ENCODE peak calls at places on chromosomes 12 and 14, in eight cellular contexts. One of them, this sample, is unnamed.

GRCh38 chr14:34711169-34711568 is 3.2 kb downstream of the CFL2 start:
- DNase-seq in fibroblast of pulmonary artery: peak
- DNase-seq in thoracic aorta: no peak
- DNase-seq in heart right ventricle: no peak
- DNase-seq in NB4: no peak
- DNase-seq in ovary: no peak
- DNase-seq in fibroblast of lung: peak
- DNase-seq in psoas muscle: no peak
- DNase-seq in this sample: peak

GRCh38 chr12:87266305-87266704 is 762.9 kb downstream of the C12orf50 start:
- DNase-seq in NB4: peak
- DNase-seq in thoracic aorta: no peak
- DNase-seq in fibroblast of lung: no peak
- DNase-seq in ovary: no peak
- DNase-seq in heart right ventricle: no peak
- DNase-seq in psoas muscle: no peak
- DNase-seq in fibroblast of pulmonary artery: no peak
- DNase-seq in this sample: no peak

GRCh38 chr12:107761502-107761904 is 566 bp upstream of the PRDM4 start:
- DNase-seq in fibroblast of pulmonary artery: no peak
- DNase-seq in psoas muscle: no peak
- DNase-seq in heart right ventricle: no peak
- DNase-seq in NB4: peak
- DNase-seq in ovary: no peak
- DNase-seq in fibroblast of lung: no peak
- DNase-seq in thoracic aorta: no peak
- DNase-seq in this sample: no peak

GRCh38 chr14:26702721-26703250 is 105.0 kb upstream of the NOVA1 start:
- DNase-seq in NB4: no peak
- DNase-seq in heart right ventricle: no peak
- DNase-seq in thoracic aorta: no peak
- DNase-seq in fibroblast of lung: peak
- DNase-seq in fibroblast of pulmonary artery: peak
- DNase-seq in ovary: no peak
- DNase-seq in psoas muscle: no peak
- DNase-seq in this sample: no peak

GRCh38 chr14:22428681-22429315 is 160.2 kb downstream of the DAD1 start:
- DNase-seq in NB4: peak
- DNase-seq in heart right ventricle: no peak
- DNase-seq in fibroblast of pulmonary artery: peak
- DNase-seq in fibroblast of lung: peak
- DNase-seq in psoas muscle: no peak
- DNase-seq in ovary: no peak
- DNase-seq in thoracic aorta: no peak
- DNase-seq in this sample: peak

GRCh38 chr14:67764496-67764895 is 51.9 kb downstream of the ZFYVE26 start:
- DNase-seq in fibroblast of pulmonary artery: no peak
- DNase-seq in heart right ventricle: no peak
- DNase-seq in psoas muscle: no peak
- DNase-seq in thoracic aorta: no peak
- DNase-seq in NB4: no peak
- DNase-seq in fibroblast of lung: no peak
- DNase-seq in ovary: no peak
- DNase-seq in this sample: no peak

GRCh38 chr12:1628671-1629337 is at the start of gene WNT5B:
- DNase-seq in thoracic aorta: no peak
- DNase-seq in NB4: no peak
- DNase-seq in fibroblast of lung: no peak
- DNase-seq in ovary: no peak
- DNase-seq in heart right ventricle: no peak
- DNase-seq in fibroblast of pulmonary artery: no peak
- DNase-seq in psoas muscle: no peak
- DNase-seq in this sample: no peak

GRCh38 chr12:1801285-1801975 is 18.9 kb upstream of the LRTM2 start:
- DNase-seq in ovary: no peak
- DNase-seq in NB4: peak
- DNase-seq in fibroblast of pulmonary artery: no peak
- DNase-seq in fibroblast of lung: no peak
- DNase-seq in thoracic aorta: no peak
- DNase-seq in psoas muscle: no peak
- DNase-seq in heart right ventricle: no peak
- DNase-seq in this sample: no peak

GRCh38 chr12:49543914-49544815 is 5.3 kb downstream of the KCNH3 start:
- DNase-seq in psoas muscle: no peak
- DNase-seq in heart right ventricle: no peak
- DNase-seq in fibroblast of lung: no peak
- DNase-seq in thoracic aorta: no peak
- DNase-seq in ovary: no peak
- DNase-seq in NB4: no peak
- DNase-seq in fibroblast of pulmonary artery: no peak
- DNase-seq in this sample: no peak

GRCh38 chr12:68953536-68953935 is 20.6 kb upstream of the CPM start:
- DNase-seq in heart right ventricle: no peak
- DNase-seq in thoracic aorta: no peak
- DNase-seq in fibroblast of pulmonary artery: no peak
- DNase-seq in ovary: no peak
- DNase-seq in psoas muscle: no peak
- DNase-seq in fibroblast of lung: no peak
- DNase-seq in NB4: no peak
- DNase-seq in this sample: no peak

GRCh38 chr14:50542941-50543418 is 10.6 kb upstream of the MAP4K5 start:
- DNase-seq in fibroblast of lung: peak
- DNase-seq in psoas muscle: no peak
- DNase-seq in fibroblast of pulmonary artery: peak
- DNase-seq in NB4: peak
- DNase-seq in ovary: no peak
- DNase-seq in thoracic aorta: no peak
- DNase-seq in heart right ventricle: no peak
- DNase-seq in this sample: peak

GRCh38 chr12:121786441-121786825 is 7.1 kb downstream of the RHOF start:
- DNase-seq in fibroblast of lung: peak
- DNase-seq in thoracic aorta: no peak
- DNase-seq in fibroblast of pulmonary artery: peak
- DNase-seq in psoas muscle: peak
- DNase-seq in heart right ventricle: no peak
- DNase-seq in ovary: no peak
- DNase-seq in NB4: no peak
- DNase-seq in this sample: peak

GRCh38 chr12:116135209-116135930 is 142.1 kb downstream of the MED13L start:
- DNase-seq in psoas muscle: no peak
- DNase-seq in NB4: no peak
- DNase-seq in ovary: no peak
- DNase-seq in fibroblast of lung: peak
- DNase-seq in thoracic aorta: no peak
- DNase-seq in heart right ventricle: no peak
- DNase-seq in fibroblast of pulmonary artery: peak
- DNase-seq in this sample: peak

GRCh38 chr14:21205026-21205677 is 49.3 kb upstream of the OR5AU1 start:
- DNase-seq in NB4: no peak
- DNase-seq in heart right ventricle: no peak
- DNase-seq in fibroblast of pulmonary artery: no peak
- DNase-seq in psoas muscle: no peak
- DNase-seq in fibroblast of lung: no peak
- DNase-seq in thoracic aorta: no peak
- DNase-seq in ovary: no peak
- DNase-seq in this sample: no peak

GRCh38 chr12:50986961-50987737 is 34.8 kb downstream of the HIGD1C start:
- DNase-seq in thoracic aorta: no peak
- DNase-seq in fibroblast of lung: peak
- DNase-seq in psoas muscle: no peak
- DNase-seq in heart right ventricle: no peak
- DNase-seq in ovary: peak
- DNase-seq in fibroblast of pulmonary artery: peak
- DNase-seq in NB4: peak
- DNase-seq in this sample: peak

GRCh38 chr12:92602476-92602875 is 100.3 kb upstream of the PLEKHG7 start:
- DNase-seq in fibroblast of lung: peak
- DNase-seq in psoas muscle: no peak
- DNase-seq in thoracic aorta: no peak
- DNase-seq in NB4: no peak
- DNase-seq in heart right ventricle: no peak
- DNase-seq in fibroblast of pulmonary artery: peak
- DNase-seq in ovary: no peak
- DNase-seq in this sample: peak

GRCh38 chr12:42560977-42561376 is 28.6 kb downstream of the PRICKLE1 start:
- DNase-seq in fibroblast of lung: no peak
- DNase-seq in thoracic aorta: no peak
- DNase-seq in fibroblast of pulmonary artery: no peak
- DNase-seq in psoas muscle: no peak
- DNase-seq in NB4: no peak
- DNase-seq in heart right ventricle: no peak
- DNase-seq in ovary: no peak
- DNase-seq in this sample: no peak

GRCh38 chr12:66813137-66813867 is 134.4 kb upstream of the GRIP1 start:
- DNase-seq in fibroblast of pulmonary artery: no peak
- DNase-seq in thoracic aorta: no peak
- DNase-seq in fibroblast of lung: no peak
- DNase-seq in psoas muscle: no peak
- DNase-seq in heart right ventricle: no peak
- DNase-seq in ovary: no peak
- DNase-seq in NB4: no peak
- DNase-seq in this sample: no peak

GRCh38 chr14:50410016-50410530 is 13.4 kb upstream of the CDKL1 start:
- DNase-seq in fibroblast of pulmonary artery: no peak
- DNase-seq in heart right ventricle: no peak
- DNase-seq in thoracic aorta: no peak
- DNase-seq in fibroblast of lung: no peak
- DNase-seq in NB4: no peak
- DNase-seq in psoas muscle: no peak
- DNase-seq in ovary: no peak
- DNase-seq in this sample: peak

GRCh38 chr12:57397441-57397840 is 33.4 kb downstream of the R3HDM2 start:
- DNase-seq in NB4: no peak
- DNase-seq in fibroblast of lung: no peak
- DNase-seq in ovary: no peak
- DNase-seq in psoas muscle: no peak
- DNase-seq in fibroblast of pulmonary artery: no peak
- DNase-seq in heart right ventricle: no peak
- DNase-seq in thoracic aorta: no peak
- DNase-seq in this sample: no peak

GRCh38 chr14:92994942-92995341 is 72.0 kb downstream of the CHGA start:
- DNase-seq in heart right ventricle: no peak
- DNase-seq in NB4: no peak
- DNase-seq in thoracic aorta: no peak
- DNase-seq in ovary: no peak
- DNase-seq in fibroblast of lung: no peak
- DNase-seq in psoas muscle: no peak
- DNase-seq in fibroblast of pulmonary artery: no peak
- DNase-seq in this sample: no peak

GRCh38 chr12:45726594-45727300 is 2.8 kb upstream of the ARID2 start:
- DNase-seq in heart right ventricle: peak
- DNase-seq in thoracic aorta: no peak
- DNase-seq in fibroblast of lung: peak
- DNase-seq in fibroblast of pulmonary artery: peak
- DNase-seq in psoas muscle: peak
- DNase-seq in ovary: peak
- DNase-seq in NB4: peak
- DNase-seq in this sample: peak

GRCh38 chr12:46493352-46494209 is 121.0 kb upstream of the SLC38A2 start:
- DNase-seq in fibroblast of lung: peak
- DNase-seq in thoracic aorta: no peak
- DNase-seq in fibroblast of pulmonary artery: no peak
- DNase-seq in NB4: no peak
- DNase-seq in psoas muscle: no peak
- DNase-seq in ovary: no peak
- DNase-seq in heart right ventricle: no peak
- DNase-seq in this sample: no peak

GRCh38 chr14:82366803-82367202 is 833.1 kb upstream of the SEL1L start:
- DNase-seq in fibroblast of pulmonary artery: no peak
- DNase-seq in ovary: no peak
- DNase-seq in thoracic aorta: no peak
- DNase-seq in psoas muscle: no peak
- DNase-seq in NB4: peak
- DNase-seq in heart right ventricle: no peak
- DNase-seq in fibroblast of lung: no peak
- DNase-seq in this sample: no peak
- TF ChIP-seq CTCF in fibroblast of pulmonary artery: no peak
- TF ChIP-seq CTCF in ovary: no peak
- TF ChIP-seq CTCF in thoracic aorta: no peak
- TF ChIP-seq CTCF in psoas muscle: no peak
- TF ChIP-seq CTCF in NB4: no peak
- TF ChIP-seq CTCF in heart right ventricle: no peak
- TF ChIP-seq CTCF in fibroblast of lung: no peak
- TF ChIP-seq CTCF in this sample: no peak

GRCh38 chr14:42523656-42524055 is 917.0 kb downstream of the LRFN5 start:
- DNase-seq in psoas muscle: no peak
- DNase-seq in thoracic aorta: no peak
- DNase-seq in NB4: no peak
- DNase-seq in ovary: no peak
- DNase-seq in fibroblast of lung: peak
- DNase-seq in heart right ventricle: no peak
- DNase-seq in fibroblast of pulmonary artery: no peak
- DNase-seq in this sample: no peak
- H3K4me3 ChIP-seq in psoas muscle: no peak
- H3K4me3 ChIP-seq in thoracic aorta: no peak
- H3K4me3 ChIP-seq in NB4: no peak
- H3K4me3 ChIP-seq in ovary: no peak
- H3K4me3 ChIP-seq in fibroblast of lung: no peak
- H3K4me3 ChIP-seq in heart right ventricle: no peak
- H3K4me3 ChIP-seq in fibroblast of pulmonary artery: no peak
- H3K4me3 ChIP-seq in this sample: no peak

DNA sequence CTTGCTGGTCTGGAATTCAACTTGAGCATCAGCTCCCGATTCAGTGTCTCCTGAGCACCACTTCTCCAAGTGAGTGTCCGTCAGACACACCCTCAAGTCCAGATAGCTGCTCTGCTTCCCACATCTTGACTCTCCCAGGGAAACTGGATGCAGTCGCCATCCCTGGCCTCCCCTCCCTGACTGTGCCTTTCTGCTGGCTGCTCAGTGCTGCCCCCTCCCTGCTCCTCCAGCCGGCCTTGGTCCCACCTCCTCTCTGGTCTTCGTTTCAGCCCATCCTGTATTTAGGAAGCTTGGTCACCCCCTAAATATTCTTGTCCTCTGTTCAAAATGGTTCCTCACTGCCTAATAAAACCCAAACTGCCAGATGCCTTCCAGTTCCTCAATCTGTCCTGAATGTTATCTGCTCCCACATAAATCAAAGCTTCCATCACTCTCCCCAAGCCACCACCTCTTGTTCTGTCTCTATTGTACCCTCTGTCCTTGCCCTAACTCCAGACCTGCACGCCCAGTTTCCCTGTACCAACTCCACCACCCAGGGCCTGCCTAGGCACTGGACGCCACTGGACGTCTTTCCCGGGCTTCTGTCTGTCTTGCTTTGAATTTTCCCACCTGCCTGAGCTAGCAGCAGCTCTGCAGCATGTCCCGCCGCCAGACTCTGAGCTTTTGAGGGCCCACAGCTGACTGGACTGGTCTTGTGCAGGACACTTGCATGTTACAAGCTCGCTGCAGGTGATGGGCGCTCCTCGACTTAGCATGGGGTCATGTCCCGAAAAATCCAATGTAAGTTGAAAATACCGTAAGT is 33.8 kb downstream of the CCDC92 start:
- DNase-seq in NB4: no peak
- DNase-seq in fibroblast of lung: no peak
- DNase-seq in ovary: no peak
- DNase-seq in fibroblast of pulmonary artery: no peak
- DNase-seq in thoracic aorta: no peak
- DNase-seq in heart right ventricle: no peak
- DNase-seq in psoas muscle: no peak
- DNase-seq in this sample: no peak
- TF ChIP-seq CTCF in NB4: peak
- TF ChIP-seq CTCF in fibroblast of lung: no peak
- TF ChIP-seq CTCF in ovary: no peak
- TF ChIP-seq CTCF in fibroblast of pulmonary artery: peak
- TF ChIP-seq CTCF in thoracic aorta: no peak
- TF ChIP-seq CTCF in heart right ventricle: no peak
- TF ChIP-seq CTCF in psoas muscle: peak
- TF ChIP-seq CTCF in this sample: peak

GRCh38 chr14:100096656-100097055 is 31.4 kb downstream of the EVL start:
- DNase-seq in fibroblast of pulmonary artery: peak
- DNase-seq in ovary: no peak
- DNase-seq in thoracic aorta: no peak
- DNase-seq in heart right ventricle: no peak
- DNase-seq in NB4: no peak
- DNase-seq in fibroblast of lung: peak
- DNase-seq in psoas muscle: no peak
- DNase-seq in this sample: peak
- H3K4me3 ChIP-seq in fibroblast of pulmonary artery: no peak
- H3K4me3 ChIP-seq in ovary: no peak
- H3K4me3 ChIP-seq in thoracic aorta: no peak
- H3K4me3 ChIP-seq in heart right ventricle: no peak
- H3K4me3 ChIP-seq in NB4: no peak
- H3K4me3 ChIP-seq in fibroblast of lung: no peak
- H3K4me3 ChIP-seq in psoas muscle: no peak
- H3K4me3 ChIP-seq in this sample: no peak

This sample was measured in AG10803.